ENCODE peak calls at places on chromosome 5, in eight cellular contexts. N is naive B cell, P is T-cell, V is RWPE1, L is HAP-1, S is GM03348, J is HEK293T, X is cardiac septum. Y is an unnamed sample.
A peak's percentile ranks its signal among the peaks of the same experiment; 100 is the strongest.

GRCh38 chr5:1719860-1720259 is 79.8 kb downstream of the MRPL36 start:
- DNase-seq in N (no peak), P (no peak), V (no peak), L (no peak), S (no peak), J (no peak), X (peak; percentile 10), Y (no peak)

GRCh38 chr5:142432369-142432863 is 107.6 kb upstream of the SPRY4 start:
- DNase-seq in N (peak; percentile 32), P (peak; percentile 12), V (no peak), L (no peak), S (no peak), J (no peak), X (no peak), Y (no peak)

GRCh38 chr5:92594031-92594430 is 987.0 kb downstream of the NR2F1-AS1 start:
- DNase-seq in N (no peak), P (no peak), V (no peak), L (peak; percentile 45), S (no peak), J (no peak), X (no peak), Y (no peak)

GRCh38 chr5:180127682-180128670 is 56.4 kb upstream of the RNF130 start:
- DNase-seq in N (no peak), P (no peak), V (no peak), L (no peak), S (peak; percentile 9), J (no peak), X (peak; percentile 67), Y (no peak)

GRCh38 chr5:58459276-58459859 is 518 bp downstream of the PLK2 start:
- DNase-seq in N (peak; percentile 35), P (no peak), V (no peak), L (no peak), S (no peak), J (peak; percentile 12), X (peak; percentile 78), Y (peak; percentile 49)

GRCh38 chr5:100797863-100798262 is 105.2 kb downstream of the ST8SIA4 start:
- DNase-seq in N (no peak), P (no peak), V (peak; percentile 48), L (no peak), S (no peak), J (no peak), X (no peak), Y (no peak)

GRCh38 chr5:635321-636055 is 23.3 kb downstream of the CEP72 start:
- DNase-seq in N (no peak), P (no peak), V (no peak), L (no peak), S (no peak), J (no peak), X (peak; percentile 61), Y (no peak)

GRCh38 chr5:64330728-64331231 is 165.1 kb downstream of the RNF180 start:
- DNase-seq in N (no peak), P (no peak), V (no peak), L (no peak), S (no peak), J (no peak), X (peak; percentile 77), Y (no peak)

GRCh38 chr5:59038169-59039002 is 455.5 kb downstream of the RAB3C start:
- DNase-seq in N (no peak), P (no peak), V (no peak), L (no peak), S (no peak), J (no peak), X (no peak), Y (no peak)

GRCh38 chr5:172776235-172776594 is 5.2 kb upstream of the DUSP1 start:
- DNase-seq in N (no peak), P (no peak), V (no peak), L (no peak), S (no peak), J (no peak), X (no peak), Y (no peak)

GRCh38 chr5:40171971-40172370 is 507.7 kb upstream of the PTGER4 start:
- DNase-seq in N (no peak), P (no peak), V (peak; percentile 74), L (no peak), S (peak; percentile 11), J (no peak), X (no peak), Y (no peak)

GRCh38 chr5:109076741-109077140 is 329.0 kb downstream of the FER start:
- DNase-seq in N (no peak), P (no peak), V (no peak), L (no peak), S (no peak), J (no peak), X (no peak), Y (no peak)

GRCh38 chr5:129963359-129963758 is 59.1 kb downstream of the CHSY3 start:
- DNase-seq in N (no peak), P (no peak), V (peak; percentile 8), L (no peak), S (peak; percentile 53), J (no peak), X (no peak), Y (peak; percentile 71)

GRCh38 chr5:131260895-131261294 is 3.0 kb upstream of the CDC42SE2 start:
- DNase-seq in N (no peak), P (no peak), V (no peak), L (no peak), S (no peak), J (no peak), X (no peak), Y (no peak)

GRCh38 chr5:5416733-5417132 is 5.7 kb upstream of the ICE1 start:
- DNase-seq in N (no peak), P (no peak), V (no peak), L (no peak), S (no peak), J (no peak), X (no peak), Y (no peak)

GRCh38 chr5:28914302-28914701 is 1875.9 kb upstream of the CDH9 start:
- DNase-seq in N (no peak), P (no peak), V (no peak), L (peak; percentile 86), S (no peak), J (no peak), X (no peak), Y (no peak)

GRCh38 chr5:16350816-16351215 is 114.8 kb downstream of the ZNF622 start:
- DNase-seq in N (no peak), P (no peak), V (no peak), L (no peak), S (no peak), J (no peak), X (no peak), Y (no peak)

GRCh38 chr5:168224110-168224509 is 67.3 kb upstream of the WWC1 start:
- DNase-seq in N (no peak), P (no peak), V (no peak), L (no peak), S (no peak), J (no peak), X (no peak), Y (no peak)

GRCh38 chr5:146667633-146668032 is 151.6 kb upstream of the GPR151 start:
- DNase-seq in N (no peak), P (no peak), V (no peak), L (no peak), S (no peak), J (no peak), X (no peak), Y (no peak)

GRCh38 chr5:113450366-113451328 is 15.9 kb upstream of the TSSK1B start:
- DNase-seq in N (no peak), P (no peak), V (no peak), L (no peak), S (no peak), J (no peak), X (no peak), Y (no peak)

GRCh38 chr5:14035859-14036440 is 91.5 kb upstream of the DNAH5 start:
- DNase-seq in N (no peak), P (no peak), V (peak; percentile 97), L (peak; percentile 27), S (peak; percentile 85), J (peak; percentile 49), X (no peak), Y (peak; percentile 53)

GRCh38 chr5:149215478-149216042 is 56.1 kb upstream of the AFAP1L1 start:
- DNase-seq in N (no peak), P (no peak), V (no peak), L (no peak), S (peak; percentile 44), J (no peak), X (no peak), Y (no peak)

GRCh38 chr5:147887925-147888324 is 9.4 kb downstream of the SCGB3A2 start:
- DNase-seq in N (no peak), P (no peak), V (peak; percentile 70), L (no peak), S (no peak), J (no peak), X (no peak), Y (no peak)

GRCh38 chr5:51275428-51275827 is 107.8 kb upstream of the ISL1 start:
- DNase-seq in N (no peak), P (no peak), V (no peak), L (no peak), S (no peak), J (no peak), X (no peak), Y (no peak)

GRCh38 chr5:15499528-15500325 is at the start of gene FBXL7:
- DNase-seq in N (no peak), P (no peak), V (peak; percentile 36), L (peak; percentile 60), S (peak; percentile 93), J (peak; percentile 69), X (peak; percentile 92), Y (peak; percentile 90)

GRCh38 chr5:31106742-31107546 is 86.5 kb upstream of the CDH6 start:
- DNase-seq in N (no peak), P (no peak), V (no peak), L (peak; percentile 69), S (peak; percentile 24), J (no peak), X (no peak), Y (no peak)

GRCh38 chr5:145433077-145433476 is 402.1 kb downstream of the PRELID2 start:
- DNase-seq in N (no peak), P (no peak), V (no peak), L (no peak), S (no peak), J (no peak), X (no peak), Y (no peak)

GRCh38 chr5:82494942-82495341 is 216.8 kb upstream of the RPS23 start:
- DNase-seq in N (no peak), P (no peak), V (no peak), L (no peak), S (peak; percentile 6), J (no peak), X (no peak), Y (peak; percentile 23)

Y was measured in SK-MEL-5.